ENCODE peak calls at places on chromosomes 5 and 9, in five cellular contexts. D is SK-N-SH, O is tibial nerve, W is A549, F is transverse colon. E is an unnamed sample.
A peak's percentile ranks its signal among the peaks of the same experiment; 100 is the strongest.

GRCh38 chr9:72680593-72681317 is 159.3 kb downstream of the TMC1 start:
- DNase-seq in D (no peak), O (no peak), W (no peak), F (no peak), E (no peak)

GRCh38 chr5:108818613-108819272 is 71.0 kb downstream of the FER start:
- DNase-seq in D (no peak), O (no peak), W (no peak), F (no peak), E (no peak)

GRCh38 chr5:168528521-168529360 is at the start of gene FBLL1:
- DNase-seq in D (peak; percentile 94), O (no peak), W (no peak), F (no peak), E (no peak)

GRCh38 chr5:30650311-30650710 is 543.2 kb upstream of the CDH6 start:
- DNase-seq in D (no peak), O (no peak), W (no peak), F (no peak), E (no peak)

GRCh38 chr9:89277454-89277853 is 33.5 kb upstream of the CKS2 start:
- DNase-seq in D (no peak), O (no peak), W (no peak), F (peak; percentile 13), E (peak; percentile 33)

GRCh38 chr9:134757206-134757975 is 115.8 kb downstream of the COL5A1 start:
- DNase-seq in D (no peak), O (no peak), W (no peak), F (no peak), E (no peak)

GRCh38 chr5:52657231-52657645 is 130.5 kb upstream of the ITGA1 start:
- DNase-seq in D (peak; percentile 12), O (no peak), W (peak; percentile 8), F (no peak), E (no peak)

GRCh38 chr5:66207800-66208561 is 63.9 kb downstream of the SREK1 start:
- DNase-seq in D (no peak), O (no peak), W (no peak), F (no peak), E (no peak)

GRCh38 chr5:160466121-160466520 is 44.5 kb downstream of the PTTG1 start:
- DNase-seq in D (no peak), O (no peak), W (no peak), F (no peak), E (no peak)

GRCh38 chr9:104326912-104327311 is 177.2 kb upstream of the OR13F1 start:
- DNase-seq in D (no peak), O (no peak), W (no peak), F (no peak), E (no peak)

GRCh38 chr5:106880656-106881055 is 790.1 kb downstream of the EFNA5 start:
- DNase-seq in D (no peak), O (no peak), W (no peak), F (no peak), E (no peak)

GRCh38 chr9:13140843-13141592 is 138.5 kb downstream of the MPDZ start:
- DNase-seq in D (no peak), O (no peak), W (no peak), F (no peak), E (no peak)

GRCh38 chr5:59760798-59761348 is 132.7 kb downstream of the PDE4D start:
- DNase-seq in D (no peak), O (no peak), W (no peak), F (no peak), E (no peak)

GRCh38 chr5:56415356-56415765 is 182.2 kb upstream of the ANKRD55 start:
- DNase-seq in D (no peak), O (peak; percentile 26), W (no peak), F (peak; percentile 70), E (peak; percentile 52)

GRCh38 chr9:121636411-121636865 is 15.0 kb upstream of the DAB2IP start:
- DNase-seq in D (peak; percentile 60), O (no peak), W (no peak), F (no peak), E (no peak)

GRCh38 chr5:170216262-170216864 is 16.4 kb upstream of the C5orf58 start:
- DNase-seq in D (peak; percentile 57), O (no peak), W (peak; percentile 73), F (no peak), E (no peak)

GRCh38 chr9:98903938-98904560 is 39.7 kb upstream of the COL15A1 start:
- DNase-seq in D (no peak), O (no peak), W (no peak), F (no peak), E (no peak)

GRCh38 chr5:129204525-129204924 is 110.0 kb downstream of the ISOC1 start:
- DNase-seq in D (no peak), O (no peak), W (no peak), F (no peak), E (no peak)

GRCh38 chr5:136141561-136141960 is 8.9 kb downstream of the SMAD5 start:
- DNase-seq in D (no peak), O (no peak), W (no peak), F (no peak), E (no peak)
- H3K4me1 ChIP-seq in D (peaks cover 5% of the 10 kb centered on the region), O (peaks cover 10% of the 10 kb centered on the region), W (peaks cover 20% of the 10 kb centered on the region), F (peaks cover 74% of the 10 kb centered on the region), E (peaks cover 93% of the 10 kb centered on the region)

DNA sequence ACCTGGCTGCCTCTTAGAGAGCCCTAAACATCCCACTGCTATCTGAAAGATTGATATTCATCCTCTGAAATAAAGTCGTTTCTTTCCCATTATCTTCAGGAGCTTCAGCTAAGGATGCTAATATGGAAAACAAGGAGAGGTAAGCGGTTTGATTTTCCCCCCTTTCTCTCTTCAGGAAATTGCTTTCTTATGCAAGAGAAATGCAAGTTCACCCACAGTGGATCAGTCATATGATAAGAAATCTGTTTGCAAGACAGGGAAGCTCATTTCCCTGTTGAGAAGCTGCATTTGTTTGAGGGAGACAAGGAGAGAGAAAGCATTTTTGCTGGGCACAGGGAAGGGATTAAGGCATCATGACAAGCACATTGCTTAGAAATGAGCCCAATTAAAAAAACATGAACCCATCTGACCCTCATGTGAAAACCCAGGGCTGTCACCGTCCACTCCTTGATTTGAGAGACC is 53.7 kb upstream of the BOD1 start:
- DNase-seq in D (no peak), O (no peak), W (no peak), F (no peak), E (peak; percentile 4)
- TF ChIP-seq EP300 in D (no peak), O (no peak), W (no peak), F (no peak), E (no peak)

DNA sequence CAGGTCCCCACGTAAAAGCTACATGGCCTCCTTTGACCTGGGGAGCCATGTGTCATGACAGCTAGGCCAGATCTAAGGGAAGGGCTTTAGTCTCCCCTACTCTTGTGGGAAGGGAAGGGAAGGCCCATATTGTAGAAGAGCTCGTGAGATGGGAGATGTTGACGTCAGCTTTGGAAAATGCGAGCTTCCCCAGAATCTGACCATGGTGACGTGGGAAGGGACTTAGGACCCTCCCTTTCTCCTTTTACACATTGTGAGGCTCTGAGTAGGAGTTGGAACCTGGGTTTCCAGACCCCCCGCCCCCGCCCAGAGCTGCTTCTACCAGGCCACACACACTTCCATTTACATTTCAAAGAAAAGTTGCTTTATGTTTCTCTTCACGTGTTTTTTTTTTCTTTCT is 165.6 kb downstream of the SYK start:
- DNase-seq in D (no peak), O (no peak), W (no peak), F (no peak), E (no peak)
- H3K4me1 ChIP-seq in D (peaks cover 17% of the 10 kb centered on the region), O (no peaks in the 10 kb centered on the region), W (no peaks in the 10 kb centered on the region), F (peaks cover 3% of the 10 kb centered on the region), E (no peaks in the 10 kb centered on the region)

DNA sequence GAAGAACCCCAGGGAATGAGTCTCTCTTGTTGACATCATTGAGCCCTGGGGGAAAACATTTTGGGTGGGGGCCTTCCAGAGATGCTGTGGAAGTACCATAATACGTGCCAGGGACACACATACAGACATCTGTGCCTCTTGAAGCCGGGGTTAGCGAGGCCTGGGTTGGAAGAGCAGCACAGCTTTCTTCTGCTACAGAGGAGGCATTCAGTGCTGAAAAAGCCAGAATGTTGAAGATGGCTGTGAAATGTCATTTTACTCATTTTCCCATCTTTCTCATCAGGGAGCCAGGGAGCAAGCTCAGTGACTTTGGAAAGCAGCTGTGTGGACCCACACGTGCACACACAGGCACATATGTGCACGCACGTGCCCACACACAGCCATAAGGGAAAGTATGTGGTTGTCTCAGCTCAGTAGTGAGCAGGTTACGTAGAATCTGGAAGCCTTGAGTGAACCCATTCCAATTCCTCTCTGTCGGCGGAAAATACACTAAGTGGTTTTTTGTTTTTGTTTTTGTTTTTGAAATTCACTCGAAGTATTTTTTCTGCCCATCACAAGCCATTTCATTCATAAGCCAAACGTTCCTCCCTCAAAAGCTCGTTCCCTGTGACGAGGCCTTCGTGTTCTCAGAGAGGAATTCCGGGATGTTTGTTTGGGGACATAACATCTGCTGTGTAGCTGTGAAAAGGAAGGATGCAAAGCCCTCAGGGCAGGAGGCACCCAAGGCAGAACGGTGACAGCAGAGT is 29.2 kb upstream of the ANKRD33B start:
- DNase-seq in D (no peak), O (no peak), W (no peak), F (no peak), E (no peak)
- TF ChIP-seq EP300 in D (no peak), O (peak; percentile 56), W (no peak), F (no peak), E (no peak)

GRCh38 chr9:35684921-35685320 is 4.8 kb downstream of the TPM2 start:
- DNase-seq in D (no peak), O (no peak), W (no peak), F (no peak), E (no peak)
- H3K4me1 ChIP-seq in D (peaks cover 17% of the 10 kb centered on the region), O (peaks cover 11% of the 10 kb centered on the region), W (peaks cover 47% of the 10 kb centered on the region), F (peaks cover 16% of the 10 kb centered on the region), E (peaks cover 61% of the 10 kb centered on the region)

E was measured in stomach.